ENCODE peak calls at places on chromosome 7, in five cellular contexts. N is fibroblast of the aortic adventitia, S is lower leg skin, M is uterus, C is mammary epithelial cell. X is an unnamed sample.

GRCh38 chr7:85025312-85025756 is 161.5 kb downstream of the SEMA3D start:
- DNase-seq in N (peak), S (no peak), M (no peak), C (peak), X (peak)

GRCh38 chr7:155518633-155519032 is 27.7 kb downstream of the CNPY1 start:
- DNase-seq in N (no peak), S (no peak), M (no peak), C (no peak), X (no peak)

GRCh38 chr7:140273417-140273816 is 96.6 kb upstream of the KDM7A start:
- DNase-seq in N (no peak), S (no peak), M (no peak), C (no peak), X (no peak)

GRCh38 chr7:13749666-13750065 is 239.8 kb downstream of the ETV1 start:
- DNase-seq in N (no peak), S (no peak), M (no peak), C (no peak), X (no peak)

GRCh38 chr7:33129806-33130153 is 416 bp downstream of the BBS9 start:
- DNase-seq in N (no peak), S (no peak), M (no peak), C (no peak), X (no peak)

GRCh38 chr7:39407139-39407538 is 159.1 kb upstream of the YAE1 start:
- DNase-seq in N (no peak), S (no peak), M (no peak), C (no peak), X (peak)

GRCh38 chr7:74334026-74334425 is 44.8 kb downstream of the CLIP2 start:
- DNase-seq in N (peak), S (no peak), M (no peak), C (peak), X (peak)

GRCh38 chr7:130900471-130901076 is 166.6 kb upstream of the KLF14 start:
- DNase-seq in N (no peak), S (no peak), M (no peak), C (no peak), X (no peak)

GRCh38 chr7:74525881-74526280 is 72.2 kb downstream of the GTF2IRD1 start:
- DNase-seq in N (no peak), S (peak), M (no peak), C (peak), X (no peak)

GRCh38 chr7:49324707-49325106 is 400.4 kb downstream of the CDC14C start:
- DNase-seq in N (peak), S (no peak), M (no peak), C (peak), X (no peak)

GRCh38 chr7:31437466-31437865 is 76.4 kb upstream of the ITPRID1 start:
- DNase-seq in N (no peak), S (no peak), M (no peak), C (no peak), X (no peak)

GRCh38 chr7:44984478-44984758 is 5.6 kb upstream of the MYO1G start:
- DNase-seq in N (no peak), S (no peak), M (no peak), C (no peak), X (no peak)

GRCh38 chr7:44985033-44985695 is 6.3 kb upstream of the MYO1G start:
- DNase-seq in N (no peak), S (no peak), M (no peak), C (no peak), X (peak)

GRCh38 chr7:44982535-44982923 is 3.7 kb upstream of the MYO1G start:
- DNase-seq in N (no peak), S (no peak), M (no peak), C (no peak), X (no peak)

GRCh38 chr7:44982970-44983369 is 4.2 kb upstream of the MYO1G start:
- DNase-seq in N (no peak), S (no peak), M (no peak), C (no peak), X (no peak)

DNA sequence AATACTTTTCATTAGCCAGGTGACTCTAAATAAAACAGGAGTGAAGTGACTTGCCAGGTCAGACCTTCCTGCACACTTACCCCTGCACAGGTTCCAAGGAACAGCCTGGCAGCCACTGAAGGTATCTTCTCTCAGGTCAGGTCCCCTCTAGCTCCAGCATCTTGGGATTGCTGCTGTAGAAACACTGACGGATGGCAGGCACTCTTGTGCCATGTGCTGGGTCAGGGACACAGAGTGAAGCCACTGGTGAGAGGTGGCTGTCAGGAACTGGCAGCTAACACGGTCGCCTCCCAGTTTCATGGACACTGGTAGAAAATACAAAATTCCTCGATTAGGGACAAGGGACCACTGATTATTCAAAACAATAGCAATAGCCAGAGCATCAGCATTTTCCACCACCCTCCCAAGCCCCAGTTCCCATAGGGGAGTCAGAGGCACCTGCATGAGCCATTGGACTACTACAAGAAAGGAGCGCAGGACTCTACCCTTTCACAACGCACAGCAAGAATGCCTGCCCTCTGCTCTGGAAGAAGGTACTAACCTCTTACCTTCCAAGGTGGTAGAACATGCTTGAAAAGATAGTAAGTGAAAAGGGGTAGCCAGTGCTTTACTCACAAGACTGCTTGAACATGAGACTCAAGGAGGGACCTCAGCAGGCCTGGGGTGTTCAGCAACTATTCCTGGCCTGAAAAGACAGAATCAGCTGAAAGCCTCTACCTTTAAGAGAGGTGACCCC is 5.1 kb upstream of the MYO1G start:
- DNase-seq in N (no peak), S (no peak), M (no peak), C (no peak), X (no peak)
- H3K4me3 ChIP-seq in N (peak), S (no peak), M (no peak), C (no peak), X (no peak)

GRCh38 chr7:24908166-24908565 is 71.8 kb downstream of the OSBPL3 start:
- DNase-seq in N (no peak), S (no peak), M (no peak), C (no peak), X (no peak)
- TF ChIP-seq CTCF in N (no peak), S (no peak), M (no peak), C (no peak), X (no peak)

GRCh38 chr7:128939861-128940410 is 2.2 kb downstream of the IRF5 start:
- DNase-seq in N (no peak), S (no peak), M (no peak), C (no peak), X (no peak)

GRCh38 chr7:128939075-128939860 is 1.5 kb downstream of the IRF5 start:
- DNase-seq in N (no peak), S (no peak), M (no peak), C (no peak), X (no peak)

GRCh38 chr7:128941946-128942526 is 4.3 kb downstream of the IRF5 start:
- DNase-seq in N (no peak), S (no peak), M (no peak), C (no peak), X (no peak)

GRCh38 chr7:128940494-128941322 is 3.0 kb downstream of the IRF5 start:
- DNase-seq in N (no peak), S (peak), M (no peak), C (no peak), X (no peak)

GRCh38 chr7:128941323-128941890 is 3.7 kb downstream of the IRF5 start:
- DNase-seq in N (no peak), S (no peak), M (no peak), C (no peak), X (no peak)
- H3K4me3 ChIP-seq in N (no peak), S (no peak), M (no peak), C (no peak), X (no peak)

GRCh38 chr7:100053201-100053600 is 3.6 kb downstream of the ZSCAN21 start:
- DNase-seq in N (peak), S (peak), M (no peak), C (peak), X (peak)
- TF ChIP-seq CTCF in N (peak), S (no peak), M (peak), C (peak), X (peak)

GRCh38 chr7:24755096-24755495 is 2.2 kb downstream of the GSDME start:
- DNase-seq in N (no peak), S (no peak), M (no peak), C (peak), X (no peak)

GRCh38 chr7:24756545-24756988 is 697 bp downstream of the GSDME start:
- DNase-seq in N (no peak), S (no peak), M (no peak), C (no peak), X (no peak)

GRCh38 chr7:24757799-24758275 is 573 bp upstream of the GSDME start:
- DNase-seq in N (peak), S (no peak), M (peak), C (peak), X (peak)

GRCh38 chr7:24756989-24757798 is at the start of gene GSDME:
- DNase-seq in N (peak), S (no peak), M (peak), C (peak), X (peak)

GRCh38 chr7:24755541-24756416 is 1.5 kb downstream of the GSDME start:
- DNase-seq in N (no peak), S (no peak), M (no peak), C (peak), X (peak)
- H3K4me3 ChIP-seq in N (peak), S (no peak), M (no peak), C (peak), X (no peak)

GRCh38 chr7:82166666-82167065 is 276.9 kb downstream of the CACNA2D1 start:
- DNase-seq in N (peak), S (no peak), M (no peak), C (no peak), X (no peak)

GRCh38 chr7:82164410-82164809 is 279.2 kb downstream of the CACNA2D1 start:
- DNase-seq in N (no peak), S (no peak), M (no peak), C (no peak), X (no peak)

GRCh38 chr7:82167568-82168314 is 275.8 kb downstream of the CACNA2D1 start:
- DNase-seq in N (peak), S (no peak), M (no peak), C (no peak), X (no peak)

GRCh38 chr7:82163586-82163985 is 280.0 kb downstream of the CACNA2D1 start:
- DNase-seq in N (no peak), S (no peak), M (no peak), C (no peak), X (no peak)

DNA sequence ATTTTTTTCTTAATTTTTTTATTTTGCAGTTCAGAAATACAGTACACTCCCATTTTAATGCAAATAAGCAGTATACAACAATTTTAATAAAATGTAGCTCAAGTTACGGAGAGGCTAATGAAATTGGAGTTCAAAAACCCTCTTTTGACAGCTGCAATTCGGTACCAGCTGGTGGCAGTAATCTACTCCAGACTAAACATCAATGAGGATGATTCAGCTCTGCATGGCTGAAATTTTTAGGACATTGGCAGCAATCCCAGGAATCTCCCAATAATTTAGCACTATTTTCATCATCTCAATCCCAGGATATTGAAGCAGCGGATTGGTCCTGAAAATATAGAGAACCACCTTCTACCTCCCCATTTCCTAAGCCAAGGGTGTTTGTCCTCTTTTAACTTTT is 278.8 kb downstream of the CACNA2D1 start:
- DNase-seq in N (peak), S (peak), M (no peak), C (peak), X (peak)
- TF ChIP-seq CTCF in N (peak), S (no peak), M (no peak), C (peak), X (peak)

GRCh38 chr7:25515876-25516275 is 287.6 kb upstream of the NPVF start:
- DNase-seq in N (no peak), S (no peak), M (no peak), C (peak), X (no peak)
- H3K4me3 ChIP-seq in N (no peak), S (no peak), M (no peak), C (no peak), X (no peak)

GRCh38 chr7:36119005-36119711 is 33.9 kb upstream of the EEPD1 start:
- DNase-seq in N (peak), S (peak), M (no peak), C (peak), X (peak)
- TF ChIP-seq CTCF in N (no peak), S (no peak), M (no peak), C (no peak), X (no peak)

DNA sequence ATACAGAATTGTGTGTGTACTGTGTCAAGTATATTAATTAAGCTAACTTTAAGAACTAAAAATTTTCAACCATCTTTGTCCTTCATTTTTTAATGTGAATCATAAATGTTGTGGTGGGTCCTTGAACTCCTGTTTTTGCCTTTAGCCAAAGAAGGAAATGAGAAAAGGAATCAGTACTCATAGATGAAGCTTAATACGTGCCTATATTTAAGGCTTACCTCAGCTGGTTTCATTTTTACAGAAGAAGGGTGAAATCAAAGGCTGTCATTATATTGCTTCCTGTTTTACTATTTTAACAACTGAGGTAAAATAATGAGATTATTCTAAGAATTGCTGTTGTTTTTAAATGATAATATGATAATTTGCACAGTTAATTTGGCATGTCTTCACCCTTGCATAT is 6.3 kb upstream of the SNX13 start:
- DNase-seq in N (no peak), S (no peak), M (no peak), C (no peak), X (no peak)
- H3K4me3 ChIP-seq in N (no peak), S (no peak), M (no peak), C (no peak), X (no peak)

DNA sequence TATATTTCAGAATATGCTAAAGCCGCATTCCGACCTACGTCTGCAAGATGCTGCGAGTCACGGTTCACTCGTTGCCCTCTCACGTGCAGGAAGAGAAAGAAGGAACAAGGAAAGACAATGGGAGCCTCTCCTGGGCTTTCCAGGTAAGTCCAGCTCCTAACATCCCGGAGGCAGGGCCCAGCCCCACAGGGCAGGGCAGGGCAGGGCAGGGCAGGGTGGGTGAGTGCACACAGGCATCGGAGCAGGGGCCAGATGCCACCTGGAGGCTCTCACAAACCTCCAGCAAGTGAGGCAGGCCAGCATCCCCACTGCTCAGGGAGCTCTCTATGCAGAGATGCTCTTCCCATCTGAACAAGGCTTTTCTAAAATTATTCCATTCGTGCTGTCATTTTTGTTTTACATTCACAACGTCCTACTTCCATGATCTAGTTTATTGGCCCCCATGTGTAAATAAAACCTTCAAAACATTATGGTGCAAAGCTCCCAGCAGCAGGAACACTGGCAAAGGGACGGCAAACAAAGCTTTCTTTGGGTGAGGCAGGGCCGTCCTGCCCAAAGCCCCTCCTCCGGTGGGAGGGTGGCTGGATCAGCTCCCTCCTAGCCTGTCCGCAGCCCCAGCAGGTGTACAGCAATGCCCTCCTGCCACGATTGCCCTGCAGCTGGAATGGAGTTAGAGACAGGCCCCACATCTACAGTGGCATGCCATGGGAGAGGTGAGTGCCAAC is 50.6 kb downstream of the VOPP1 start:
- DNase-seq in N (no peak), S (no peak), M (no peak), C (no peak), X (no peak)
- TF ChIP-seq CTCF in N (no peak), S (no peak), M (no peak), C (no peak), X (no peak)

X was measured in choroid plexus epithelial cell.